ENCODE peak calls at places on chromosome 4, in four cellular contexts. C, R, A and N are unnamed samples. For H4K20me1, the result is how much of the 10 kb centered on the place peaks cover.

GRCh38 chr4:1344696-1345095 is 2.3 kb upstream of the UVSSA start:
- DNase-seq in C (no peak), A (no peak), R (no peak), N (no peak)

GRCh38 chr4:33184684-33185083 is 2464.5 kb downstream of the PCDH7 start:
- DNase-seq in A (peak), C (no peak), R (no peak), N (no peak)

GRCh38 chr4:41213563-41214157 is 682 bp downstream of the APBB2 start:
- DNase-seq in R (no peak), C (no peak), A (no peak), N (no peak)

GRCh38 chr4:19026281-19026680 is 1004.7 kb upstream of the LCORL start:
- DNase-seq in R (no peak), C (no peak), A (no peak), N (no peak)

GRCh38 chr4:155692990-155693659 is 26.5 kb downstream of the GUCY1A1 start:
- DNase-seq in R (no peak), C (no peak), A (no peak), N (no peak)

GRCh38 chr4:112881842-112882241 is 167.6 kb upstream of the ANK2 start:
- DNase-seq in C (no peak), R (no peak), A (no peak), N (peak)

GRCh38 chr4:53055274-53055673 is 193.2 kb downstream of the RASL11B start:
- DNase-seq in R (no peak), C (no peak), A (no peak), N (no peak)

GRCh38 chr4:24007740-24008348 is 118.0 kb upstream of the PPARGC1A start:
- DNase-seq in A (no peak), C (peak), R (no peak), N (no peak)

GRCh38 chr4:169005453-169006099 is 4.5 kb downstream of the CBR4 start:
- DNase-seq in R (no peak), A (no peak), C (peak), N (no peak)

GRCh38 chr4:52982246-52982950 is 120.3 kb downstream of the RASL11B start:
- DNase-seq in A (no peak), C (peak), R (peak), N (peak)

GRCh38 chr4:136748165-136748564 is 784.1 kb downstream of the PCDH18 start:
- DNase-seq in C (no peak), R (no peak), A (no peak), N (no peak)

GRCh38 chr4:111027526-111027925 is 404.6 kb upstream of the PITX2 start:
- DNase-seq in C (no peak), A (no peak), R (no peak), N (no peak)

GRCh38 chr4:80705311-80705710 is 325.2 kb upstream of the BMP3 start:
- DNase-seq in A (no peak), R (no peak), C (no peak), N (no peak)

GRCh38 chr4:7330811-7331681 is 103.7 kb downstream of the PSAPL1 start:
- DNase-seq in C (no peak), R (no peak), A (no peak), N (no peak)

GRCh38 chr4:7331682-7332000 is 103.1 kb downstream of the PSAPL1 start:
- DNase-seq in C (no peak), A (no peak), R (no peak), N (no peak)

GRCh38 chr4:7333801-7334421 is 100.8 kb downstream of the PSAPL1 start:
- DNase-seq in A (no peak), R (no peak), C (no peak), N (no peak)

GRCh38 chr4:7333024-7333780 is 101.5 kb downstream of the PSAPL1 start:
- DNase-seq in A (no peak), R (no peak), C (no peak), N (no peak)

DNA sequence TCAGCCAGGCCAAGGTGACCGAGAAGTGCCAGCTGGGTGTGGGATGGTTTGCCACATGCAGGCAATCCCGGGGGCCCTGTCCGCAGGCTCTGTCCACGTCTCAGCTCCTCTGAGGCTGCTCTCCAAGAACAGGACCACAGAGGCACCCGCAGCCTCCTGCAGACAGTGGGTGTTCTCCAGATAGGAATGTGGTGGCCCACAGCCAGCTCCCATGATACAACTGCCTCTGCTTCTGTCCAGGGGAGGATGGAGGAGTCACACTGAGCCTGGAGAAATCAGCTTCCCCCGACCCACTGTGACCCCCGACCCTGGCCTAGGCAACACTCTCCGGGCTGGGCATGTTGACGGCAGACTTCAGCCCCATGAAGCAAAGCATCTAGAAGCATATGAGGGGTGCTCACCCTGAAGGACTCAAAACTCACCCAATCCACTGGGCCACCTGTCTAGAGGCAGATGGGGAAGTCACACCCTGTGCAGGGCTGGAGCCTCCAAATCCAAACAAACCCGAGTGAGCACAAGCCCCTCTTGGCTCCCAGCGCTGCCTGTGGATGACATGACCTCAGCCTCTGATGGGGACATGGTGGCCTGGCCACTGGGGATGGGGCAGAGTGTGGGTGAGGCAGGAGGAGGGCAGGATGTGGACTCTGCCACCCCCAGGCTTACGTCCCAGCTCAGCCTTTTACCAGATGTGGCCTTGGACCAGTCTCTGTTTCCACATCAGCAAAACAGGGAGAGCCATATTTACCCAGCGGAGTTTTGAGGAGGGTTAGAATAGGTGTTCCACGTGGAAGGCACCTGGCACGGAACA is 102.3 kb downstream of the PSAPL1 start:
- DNase-seq in R (no peak), C (no peak), A (no peak), N (no peak)
- TF ChIP-seq JUNB in R (no peak), C (no peak), A (no peak), N (no peak)

DNA sequence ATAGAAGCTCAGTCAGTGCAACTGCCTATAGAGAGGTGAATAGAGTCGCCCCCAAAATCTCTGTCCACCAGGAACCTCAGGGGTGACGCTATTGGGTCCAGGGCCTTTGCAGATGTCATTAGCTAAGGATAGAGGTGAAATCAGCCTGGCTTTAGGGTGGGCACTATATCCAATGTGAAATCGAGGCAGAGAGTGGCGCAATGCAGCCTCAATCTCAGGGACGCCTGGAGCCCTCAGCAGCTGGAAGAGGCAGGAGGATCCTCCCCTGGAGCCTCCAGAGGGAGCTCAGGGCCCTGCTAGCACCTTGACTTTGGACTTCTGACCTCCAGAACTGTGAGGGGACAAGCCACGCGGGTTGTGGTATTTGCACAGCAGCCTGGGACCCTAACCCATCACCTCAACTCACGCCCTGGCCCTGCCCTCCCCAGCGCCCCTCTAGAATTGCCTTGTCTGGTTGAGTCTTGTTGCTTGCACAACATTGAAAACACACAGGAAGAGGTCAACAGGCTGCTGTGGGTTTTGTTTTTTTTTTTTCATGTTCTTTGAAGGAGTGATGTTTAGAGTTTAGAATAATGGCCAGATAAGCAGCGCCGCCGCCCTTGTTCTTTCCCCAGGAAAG is 89.4 kb upstream of the PSAPL1 start:
- DNase-seq in A (no peak), R (no peak), C (no peak), N (no peak)
- H4K20me1 ChIP-seq in A (under half), R (under half), C (under half), N (under half)

DNA sequence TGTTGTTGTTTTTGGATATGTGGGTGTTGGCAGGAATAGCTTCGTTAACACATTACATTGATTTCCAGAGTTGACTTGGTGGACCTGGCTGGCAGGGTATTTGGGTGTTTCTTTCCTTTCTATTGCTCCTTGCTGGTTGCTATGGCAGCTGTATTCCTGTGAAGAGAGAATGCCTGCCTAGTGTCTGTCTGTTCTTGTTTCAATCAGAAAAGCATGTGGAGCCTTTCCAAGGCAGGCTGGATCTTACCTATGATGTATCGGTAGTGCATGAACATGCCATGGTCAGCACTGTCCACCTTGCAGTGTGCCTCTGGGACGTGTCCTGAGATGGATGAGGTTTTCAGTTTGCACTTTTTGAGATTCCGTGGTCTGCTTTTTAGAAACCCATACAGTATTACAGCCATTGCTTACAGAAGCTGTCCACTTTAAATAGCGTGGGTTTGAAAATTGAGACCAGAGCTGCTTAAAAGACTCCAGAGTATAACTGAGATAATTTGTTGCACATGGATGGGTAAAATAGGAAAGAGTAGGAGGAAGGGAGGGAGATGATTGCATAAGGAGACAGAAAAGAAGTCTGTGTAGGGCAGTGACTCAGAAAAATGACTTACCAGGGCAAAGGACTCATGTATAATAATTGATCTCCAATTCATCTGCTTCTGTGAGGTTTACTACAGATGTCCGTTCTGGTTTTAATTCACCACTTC is 20.0 kb upstream of the AADAT start:
- DNase-seq in A (no peak), R (no peak), C (no peak), N (no peak)
- TF ChIP-seq JUNB in A (no peak), R (no peak), C (no peak), N (no peak)

DNA sequence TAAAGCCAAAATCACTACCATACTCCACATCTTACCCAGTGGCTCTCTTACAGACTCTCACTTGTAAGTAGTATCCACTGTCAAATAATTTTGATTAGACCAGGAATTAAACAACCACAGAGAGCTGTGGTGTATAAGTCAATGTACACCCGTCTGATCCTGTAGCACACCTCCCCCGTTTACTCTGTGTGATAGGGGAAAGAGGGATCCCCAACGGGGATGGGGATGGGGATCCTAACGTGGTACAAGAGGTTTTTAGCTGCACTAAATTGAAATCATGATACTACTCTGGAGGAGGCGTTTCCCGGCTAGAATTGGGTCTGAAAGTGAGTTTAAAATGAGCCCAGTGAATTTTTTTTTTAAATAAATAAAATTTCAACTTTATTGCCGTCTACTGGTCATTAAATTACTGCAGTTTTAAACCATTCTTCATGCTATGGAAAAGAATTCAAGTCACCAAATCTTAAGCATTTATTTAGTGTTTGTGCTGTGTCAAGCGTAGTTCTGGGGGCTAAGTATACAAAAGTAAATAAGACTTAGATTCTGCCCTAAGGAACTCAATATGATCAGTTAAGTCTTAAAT is 76.6 kb downstream of the INTS12 start:
- DNase-seq in R (no peak), C (no peak), A (no peak), N (peak)
- H4K20me1 ChIP-seq in R (under half), C (under half), A (under half), N (under half)

GRCh38 chr4:153241970-153242847 is 38.0 kb downstream of the TRIM2 start:
- DNase-seq in A (no peak), R (no peak), C (peak), N (peak)

GRCh38 chr4:153244969-153245368 is 40.7 kb downstream of the TRIM2 start:
- DNase-seq in C (no peak), A (no peak), R (no peak), N (no peak)

GRCh38 chr4:153242848-153243324 is 38.6 kb downstream of the TRIM2 start:
- DNase-seq in C (no peak), A (no peak), R (no peak), N (no peak)

GRCh38 chr4:153241295-153241694 is 37.1 kb downstream of the TRIM2 start:
- DNase-seq in C (no peak), A (no peak), R (no peak), N (peak)

DNA sequence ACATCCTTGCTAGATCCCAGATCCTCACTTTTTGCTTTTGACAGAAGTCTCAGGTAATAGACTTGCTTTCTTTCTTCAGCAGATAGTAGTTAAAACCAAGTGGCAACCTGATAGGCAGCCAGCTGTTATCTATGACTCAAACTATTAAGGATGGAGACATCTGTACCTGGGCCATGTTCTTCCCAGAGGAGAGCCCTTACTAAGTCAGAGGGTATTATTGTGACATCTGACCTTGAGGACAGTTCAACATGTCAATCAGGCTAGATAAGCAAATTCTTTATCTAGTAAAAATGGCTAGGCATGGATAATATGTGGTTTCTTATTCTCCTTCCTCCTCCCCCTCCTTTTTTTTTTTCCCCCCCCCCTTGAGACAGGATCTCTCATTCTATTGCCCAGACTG is 39.2 kb downstream of the TRIM2 start:
- DNase-seq in A (no peak), C (no peak), R (no peak), N (no peak)
- TF ChIP-seq JUNB in A (no peak), C (no peak), R (no peak), N (no peak)